ENCODE peak calls at places on chromosomes 5 and 9, in five cellular contexts. I is osteoblast, M is neural crest cell, S is H9, U is nephron progenitor cell. D is an unnamed sample.

GRCh38 chr9:33464045-33464636 is 9.6 kb downstream of the NOL6 start:
- DNase-seq in I (peak; percentile 71), M (no peak), S (no peak), U (no peak), D (no peak)

GRCh38 chr5:139757727-139758509 is 37.7 kb upstream of the PSD2 start:
- DNase-seq in I (peak; percentile 48), M (no peak), S (no peak), U (no peak), D (no peak)

GRCh38 chr9:123642291-123643278 is 286.6 kb downstream of the CRB2 start:
- DNase-seq in I (no peak), M (no peak), S (no peak), U (no peak), D (no peak)

GRCh38 chr5:142290574-142291299 is 34.1 kb downstream of the SPRY4 start:
- DNase-seq in I (peak; percentile 89), M (no peak), S (no peak), U (no peak), D (no peak)

GRCh38 chr5:163350083-163350482 is 87.3 kb upstream of the CCNG1 start:
- DNase-seq in I (peak; percentile 69), M (no peak), S (no peak), U (no peak), D (no peak)

GRCh38 chr5:172637740-172638139 is 3.3 kb upstream of the NEURL1B start:
- DNase-seq in I (no peak), M (no peak), S (no peak), U (no peak), D (no peak)

GRCh38 chr5:140342287-140342686 is 4.1 kb downstream of the HBEGF start:
- DNase-seq in I (no peak), M (no peak), S (no peak), U (no peak), D (no peak)

GRCh38 chr9:121634800-121635261 is 16.6 kb upstream of the DAB2IP start:
- DNase-seq in I (peak; percentile 63), M (peak; percentile 50), S (peak; percentile 76), U (peak; percentile 68), D (no peak)

GRCh38 chr9:17075758-17076485 is 58.9 kb upstream of the CNTLN start:
- DNase-seq in I (peak; percentile 52), M (no peak), S (no peak), U (no peak), D (no peak)

GRCh38 chr9:34252670-34253459 is 74.0 kb downstream of the UBAP1 start:
- DNase-seq in I (peak; percentile 93), M (peak; percentile 74), S (peak; percentile 79), U (peak; percentile 82), D (no peak)

GRCh38 chr5:35229076-35230042 is 928 bp downstream of the PRLR start:
- DNase-seq in I (no peak), M (no peak), S (peak; percentile 86), U (peak; percentile 39), D (no peak)

GRCh38 chr9:91727316-91727861 is 222.6 kb downstream of the ROR2 start:
- DNase-seq in I (peak; percentile 92), M (peak; percentile 44), S (peak; percentile 67), U (peak; percentile 57), D (peak; percentile 26)

GRCh38 chr5:88269222-88269771 is 652 bp upstream of the TMEM161B start:
- DNase-seq in I (peak; percentile 76), M (no peak), S (no peak), U (no peak), D (no peak)

GRCh38 chr5:96293966-96294886 is 138.8 kb downstream of the PCSK1 start:
- DNase-seq in I (no peak), M (no peak), S (no peak), U (no peak), D (no peak)

GRCh38 chr5:170161069-170161468 is 55.4 kb downstream of the FOXI1 start:
- DNase-seq in I (no peak), M (no peak), S (no peak), U (no peak), D (no peak)

GRCh38 chr5:101995585-101995984 is 300.5 kb downstream of the SLCO4C1 start:
- DNase-seq in I (no peak), M (no peak), S (no peak), U (no peak), D (no peak)

GRCh38 chr9:26809795-26810194 is 82.8 kb downstream of the CAAP1 start:
- DNase-seq in I (peak; percentile 18), M (no peak), S (no peak), U (no peak), D (no peak)

GRCh38 chr5:123549256-123549904 is 37.4 kb downstream of the CSNK1G3 start:
- DNase-seq in I (no peak), M (no peak), S (no peak), U (no peak), D (no peak)

GRCh38 chr5:177456591-177456964 is 10.0 kb downstream of the PRR7 start:
- DNase-seq in I (no peak), M (no peak), S (no peak), U (no peak), D (no peak)

GRCh38 chr5:125582358-125582757 is 835.9 kb upstream of the ZNF608 start:
- DNase-seq in I (no peak), M (no peak), S (no peak), U (no peak), D (no peak)

GRCh38 chr9:126170286-126170823 is 156.3 kb upstream of the MVB12B start:
- DNase-seq in I (no peak), M (no peak), S (no peak), U (no peak), D (no peak)

GRCh38 chr9:94980947-94981632 is 254.6 kb downstream of the AOPEP start:
- DNase-seq in I (no peak), M (no peak), S (peak; percentile 53), U (peak; percentile 43), D (no peak)

GRCh38 chr9:89632136-89633135 is 27.6 kb downstream of the GADD45G start:
- DNase-seq in I (no peak), M (no peak), S (no peak), U (no peak), D (no peak)

GRCh38 chr9:81112638-81113037 is 576.7 kb downstream of the TLE1 start:
- DNase-seq in I (no peak), M (no peak), S (no peak), U (no peak), D (no peak)

GRCh38 chr5:31976161-31976560 is 198.0 kb downstream of the GOLPH3 start:
- DNase-seq in I (no peak), M (no peak), S (no peak), U (no peak), D (no peak)

GRCh38 chr5:75466317-75466716 is 45.1 kb downstream of the CERT1 start:
- DNase-seq in I (no peak), M (no peak), S (no peak), U (no peak), D (no peak)

GRCh38 chr5:35859101-35859661 is 2.5 kb downstream of the IL7R start:
- DNase-seq in I (no peak), M (peak; percentile 3), S (no peak), U (no peak), D (no peak)

GRCh38 chr9:134989206-134990065 is 71.7 kb upstream of the FCN1 start:
- DNase-seq in I (peak; percentile 51), M (no peak), S (no peak), U (no peak), D (no peak)

GRCh38 chr5:143515829-143516228 is 112.3 kb upstream of the NR3C1 start:
- DNase-seq in I (no peak), M (no peak), S (no peak), U (no peak), D (no peak)

GRCh38 chr5:127061956-127062355 is 11.3 kb downstream of the C5orf63 start:
- DNase-seq in I (no peak), M (no peak), S (no peak), U (no peak), D (no peak)

GRCh38 chr5:137352095-137352494 is 147.0 kb downstream of the SPOCK1 start:
- DNase-seq in I (no peak), M (no peak), S (no peak), U (no peak), D (no peak)

GRCh38 chr9:80787636-80788035 is 901.7 kb downstream of the TLE1 start:
- DNase-seq in I (no peak), M (no peak), S (no peak), U (no peak), D (no peak)

GRCh38 chr5:144032375-144032774 is 138.1 kb downstream of the YIPF5 start:
- DNase-seq in I (no peak), M (no peak), S (no peak), U (no peak), D (no peak)

GRCh38 chr5:145484195-145484594 is 350.9 kb downstream of the PRELID2 start:
- DNase-seq in I (no peak), M (no peak), S (no peak), U (no peak), D (peak; percentile 39)

GRCh38 chr5:56523779-56524178 is 290.6 kb upstream of the ANKRD55 start:
- DNase-seq in I (no peak), M (no peak), S (no peak), U (no peak), D (no peak)

GRCh38 chr5:67792891-67793290 is 422.7 kb upstream of the PIK3R1 start:
- DNase-seq in I (no peak), M (no peak), S (no peak), U (no peak), D (no peak)

GRCh38 chr9:137064027-137064879 is 6.1 kb downstream of the SAPCD2 start:
- DNase-seq in I (peak; percentile 97), M (peak; percentile 79), S (peak; percentile 84), U (peak; percentile 86), D (no peak)

GRCh38 chr9:91315191-91315590 is 46.5 kb downstream of the AUH start:
- DNase-seq in I (no peak), M (no peak), S (peak; percentile 70), U (no peak), D (no peak)

GRCh38 chr5:42057254-42057690 is 132.2 kb downstream of the FBXO4 start:
- DNase-seq in I (peak; percentile 59), M (peak; percentile 42), S (peak; percentile 73), U (peak; percentile 50), D (peak; percentile 0)